ENCODE peak calls at places on chromosomes 12 and 14, in four cellular contexts. One of them, this sample, is unnamed.

GRCh38 chr12:113133036-113133435 is 2.5 kb downstream of the RASAL1 start:
- DNase-seq in lower leg skin: no peak
- DNase-seq in PC-3: no peak
- DNase-seq in endothelial cell: no peak
- DNase-seq in this sample: no peak

GRCh38 chr12:82019533-82019932 is 260.4 kb upstream of the PPFIA2 start:
- DNase-seq in lower leg skin: no peak
- DNase-seq in endothelial cell: no peak
- DNase-seq in PC-3: no peak
- DNase-seq in this sample: no peak

GRCh38 chr14:94400454-94400853 is 12.1 kb upstream of the SERPINA1 start:
- DNase-seq in lower leg skin: no peak
- DNase-seq in PC-3: no peak
- DNase-seq in endothelial cell: no peak
- DNase-seq in this sample: no peak

GRCh38 chr14:24231263-24232120 is 675 bp downstream of the NEDD8 start:
- DNase-seq in PC-3: no peak
- DNase-seq in endothelial cell: no peak
- DNase-seq in lower leg skin: no peak
- DNase-seq in this sample: no peak

GRCh38 chr14:38948576-38948975 is 154.5 kb downstream of the SEC23A start:
- DNase-seq in PC-3: no peak
- DNase-seq in endothelial cell: no peak
- DNase-seq in lower leg skin: no peak
- DNase-seq in this sample: no peak

GRCh38 chr14:100341301-100342031 is 18.3 kb downstream of the SLC25A47 start:
- DNase-seq in lower leg skin: peak
- DNase-seq in endothelial cell: no peak
- DNase-seq in PC-3: peak
- DNase-seq in this sample: no peak

GRCh38 chr14:73795974-73796373 is 55.7 kb upstream of the PTGR2 start:
- DNase-seq in PC-3: peak
- DNase-seq in lower leg skin: no peak
- DNase-seq in endothelial cell: no peak
- DNase-seq in this sample: no peak

GRCh38 chr14:29868000-29868399 is 59.6 kb downstream of the PRKD1 start:
- DNase-seq in lower leg skin: no peak
- DNase-seq in endothelial cell: no peak
- DNase-seq in PC-3: no peak
- DNase-seq in this sample: no peak

GRCh38 chr14:79515158-79515557 is 696.1 kb downstream of the DIO2 start:
- DNase-seq in endothelial cell: no peak
- DNase-seq in lower leg skin: no peak
- DNase-seq in PC-3: no peak
- DNase-seq in this sample: no peak

GRCh38 chr14:105399441-105399775 is 1.1 kb downstream of the TEX22 start:
- DNase-seq in lower leg skin: no peak
- DNase-seq in PC-3: no peak
- DNase-seq in endothelial cell: no peak
- DNase-seq in this sample: no peak

GRCh38 chr14:99272669-99273024 is 650 bp upstream of the BCL11B start:
- DNase-seq in lower leg skin: no peak
- DNase-seq in endothelial cell: no peak
- DNase-seq in PC-3: no peak
- DNase-seq in this sample: no peak

GRCh38 chr14:104881369-104881979 is 16.4 kb downstream of the CEP170B start:
- DNase-seq in lower leg skin: no peak
- DNase-seq in PC-3: no peak
- DNase-seq in endothelial cell: peak
- DNase-seq in this sample: no peak

GRCh38 chr14:61695695-61696527 is 598 bp downstream of the HIF1A start:
- DNase-seq in endothelial cell: peak
- DNase-seq in lower leg skin: peak
- DNase-seq in PC-3: peak
- DNase-seq in this sample: peak

GRCh38 chr14:22982013-22982476 is 306 bp downstream of the AJUBA start:
- DNase-seq in PC-3: no peak
- DNase-seq in endothelial cell: peak
- DNase-seq in lower leg skin: no peak
- DNase-seq in this sample: peak

GRCh38 chr14:92960706-92961566 is 38.0 kb downstream of the CHGA start:
- DNase-seq in PC-3: peak
- DNase-seq in lower leg skin: no peak
- DNase-seq in endothelial cell: no peak
- DNase-seq in this sample: no peak

GRCh38 chr14:73953731-73954130 is 3.6 kb downstream of the COQ6 start:
- DNase-seq in lower leg skin: no peak
- DNase-seq in PC-3: no peak
- DNase-seq in endothelial cell: no peak
- DNase-seq in this sample: no peak

GRCh38 chr12:90741611-90742010 is 213.4 kb downstream of the CCER1 start:
- DNase-seq in PC-3: no peak
- DNase-seq in endothelial cell: no peak
- DNase-seq in lower leg skin: no peak
- DNase-seq in this sample: no peak

DNA sequence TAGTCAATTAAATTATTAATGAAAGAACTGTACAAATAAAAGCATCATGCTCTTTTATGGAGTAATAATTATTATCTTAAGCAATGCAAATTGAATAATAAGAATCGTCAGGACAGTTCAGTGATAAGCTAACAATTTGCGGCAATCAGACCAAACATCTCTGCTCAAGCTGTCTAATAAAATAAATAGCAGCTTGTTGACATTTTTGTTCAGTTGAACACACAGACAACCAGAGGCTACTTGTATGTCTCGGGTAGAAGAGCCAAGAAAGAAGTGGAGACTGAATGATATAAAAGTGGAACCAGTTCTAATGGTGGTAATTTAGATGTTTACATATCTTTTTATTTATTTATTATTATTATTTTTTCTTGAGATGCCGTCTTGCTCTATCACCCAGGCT is 57.4 kb upstream of the FOXN3 start:
- DNase-seq in endothelial cell: no peak
- DNase-seq in PC-3: no peak
- DNase-seq in lower leg skin: no peak
- DNase-seq in this sample: no peak
- TF ChIP-seq CTCF in endothelial cell: no peak
- TF ChIP-seq CTCF in PC-3: no peak
- TF ChIP-seq CTCF in lower leg skin: no peak
- TF ChIP-seq CTCF in this sample: no peak

GRCh38 chr12:48643011-48643410 is 39.0 kb downstream of the KANSL2 start:
- DNase-seq in PC-3: no peak
- DNase-seq in endothelial cell: no peak
- DNase-seq in lower leg skin: no peak
- DNase-seq in this sample: no peak

GRCh38 chr12:48640854-48641253 is 41.2 kb downstream of the KANSL2 start:
- DNase-seq in PC-3: no peak
- DNase-seq in lower leg skin: no peak
- DNase-seq in endothelial cell: no peak
- DNase-seq in this sample: no peak

DNA sequence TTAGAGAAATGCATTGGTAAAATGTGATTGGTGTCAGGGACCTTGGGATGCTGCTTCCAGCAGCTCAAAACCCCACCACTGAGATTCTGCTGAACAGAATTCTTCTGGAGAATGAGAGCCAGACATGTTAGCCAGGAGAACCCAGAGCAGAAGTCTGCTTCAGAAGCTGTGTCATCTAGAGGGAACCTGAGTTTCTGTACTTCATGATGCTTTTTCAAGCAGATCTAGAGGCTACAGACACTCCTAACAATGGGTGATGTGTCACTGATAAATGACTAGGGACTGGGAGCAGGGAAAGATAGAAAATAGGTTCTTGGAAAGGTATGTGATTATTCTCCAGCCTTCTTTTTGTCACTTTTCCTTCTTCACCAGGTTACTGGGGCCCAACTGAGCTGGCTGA is 41.6 kb downstream of the KANSL2 start:
- DNase-seq in endothelial cell: no peak
- DNase-seq in PC-3: no peak
- DNase-seq in lower leg skin: no peak
- DNase-seq in this sample: no peak
- TF ChIP-seq CTCF in endothelial cell: no peak
- TF ChIP-seq CTCF in PC-3: no peak
- TF ChIP-seq CTCF in lower leg skin: no peak
- TF ChIP-seq CTCF in this sample: no peak

GRCh38 chr12:30779178-30779577 is 24.4 kb upstream of the CAPRIN2 start:
- DNase-seq in lower leg skin: no peak
- DNase-seq in endothelial cell: no peak
- DNase-seq in PC-3: no peak
- DNase-seq in this sample: no peak
- TF ChIP-seq CTCF in lower leg skin: no peak
- TF ChIP-seq CTCF in endothelial cell: no peak
- TF ChIP-seq CTCF in PC-3: no peak
- TF ChIP-seq CTCF in this sample: no peak

GRCh38 chr14:40010961-40011360 is 578.7 kb upstream of the FBXO33 start:
- DNase-seq in lower leg skin: no peak
- DNase-seq in endothelial cell: no peak
- DNase-seq in PC-3: no peak
- DNase-seq in this sample: no peak
- TF ChIP-seq CTCF in lower leg skin: no peak
- TF ChIP-seq CTCF in endothelial cell: no peak
- TF ChIP-seq CTCF in PC-3: no peak
- TF ChIP-seq CTCF in this sample: no peak

DNA sequence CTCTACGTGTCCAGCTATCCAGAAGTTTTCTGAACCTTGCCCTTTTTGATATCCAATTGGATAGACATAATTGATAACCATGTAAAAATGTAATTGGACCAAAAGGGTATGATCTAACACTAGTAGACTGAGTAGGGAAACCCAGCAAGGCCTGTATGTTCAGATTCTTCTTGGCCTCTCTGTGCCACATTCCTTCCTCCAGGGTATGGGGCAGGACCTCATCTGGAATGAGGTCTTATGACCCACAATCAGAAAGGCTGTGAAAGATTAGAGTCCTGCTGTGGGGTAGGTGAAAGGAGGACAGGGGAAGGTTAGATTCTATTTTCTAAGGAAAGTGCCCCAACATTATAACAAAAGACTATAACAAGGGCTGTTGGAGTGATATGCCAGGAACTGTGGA is 51.3 kb upstream of the A2ML1 start:
- DNase-seq in PC-3: no peak
- DNase-seq in endothelial cell: no peak
- DNase-seq in lower leg skin: no peak
- DNase-seq in this sample: no peak
- TF ChIP-seq CTCF in PC-3: no peak
- TF ChIP-seq CTCF in endothelial cell: no peak
- TF ChIP-seq CTCF in lower leg skin: no peak
- TF ChIP-seq CTCF in this sample: no peak

GRCh38 chr12:117472983-117473382 is 111.6 kb upstream of the NOS1 start:
- DNase-seq in endothelial cell: peak
- DNase-seq in lower leg skin: no peak
- DNase-seq in PC-3: peak
- DNase-seq in this sample: no peak
- TF ChIP-seq CTCF in endothelial cell: peak
- TF ChIP-seq CTCF in lower leg skin: no peak
- TF ChIP-seq CTCF in PC-3: peak
- TF ChIP-seq CTCF in this sample: no peak

This sample was measured in activated B cell treated with CpG ODN at 0.5 μM for 24 hours.